ENCODE peak calls at places on chromosomes 13 and 19, in six cellular contexts. C is IMR-90, A is neural progenitor cell, B is astrocyte, T is mesendoderm, X is HCT116. J is an unnamed sample.

GRCh38 chr13:47000166-47000565 is 103.3 kb upstream of the HTR2A start:
- DNase-seq in T (no peak), A (no peak), C (peak; percentile 11), B (peak; percentile 42), X (no peak), J (no peak)

GRCh38 chr13:64529874-64530485 is 2700.2 kb downstream of the PCDH9 start:
- DNase-seq in C (no peak), X (peak; percentile 19), T (peak; percentile 55), A (peak; percentile 20), B (no peak), J (no peak)

GRCh38 chr13:111042661-111043226 is 72.4 kb upstream of the ARHGEF7 start:
- DNase-seq in X (no peak), C (no peak), T (no peak), A (no peak), B (no peak), J (no peak)

GRCh38 chr19:4012092-4012974 is 4.8 kb downstream of the PIAS4 start:
- DNase-seq in C (no peak), T (no peak), B (no peak), A (no peak), X (no peak), J (no peak)

GRCh38 chr19:11064831-11065303 is 24.4 kb upstream of the LDLR start:
- DNase-seq in C (no peak), A (no peak), T (no peak), B (no peak), X (no peak), J (no peak)

GRCh38 chr19:4713384-4713951 is 10.2 kb downstream of the DPP9 start:
- DNase-seq in C (peak; percentile 97), A (no peak), X (peak; percentile 94), B (peak; percentile 100), T (no peak), J (peak; percentile 99)

GRCh38 chr19:55310498-55310897 is 14.6 kb downstream of the TMEM150B start:
- DNase-seq in X (no peak), A (no peak), B (no peak), C (no peak), T (no peak), J (no peak)

GRCh38 chr13:99218969-99219368 is 18.3 kb downstream of the UBAC2 start:
- DNase-seq in T (no peak), A (no peak), C (no peak), B (no peak), X (no peak), J (no peak)

GRCh38 chr13:76512676-76513277 is 373.4 kb downstream of the KCTD12 start:
- DNase-seq in A (no peak), T (no peak), X (no peak), C (peak; percentile 97), B (peak; percentile 96), J (no peak)

GRCh38 chr13:35388979-35389378 is 87.5 kb downstream of the MAB21L1 start:
- DNase-seq in T (peak; percentile 7), C (peak; percentile 3), X (no peak), B (peak; percentile 21), A (no peak), J (no peak)

DNA sequence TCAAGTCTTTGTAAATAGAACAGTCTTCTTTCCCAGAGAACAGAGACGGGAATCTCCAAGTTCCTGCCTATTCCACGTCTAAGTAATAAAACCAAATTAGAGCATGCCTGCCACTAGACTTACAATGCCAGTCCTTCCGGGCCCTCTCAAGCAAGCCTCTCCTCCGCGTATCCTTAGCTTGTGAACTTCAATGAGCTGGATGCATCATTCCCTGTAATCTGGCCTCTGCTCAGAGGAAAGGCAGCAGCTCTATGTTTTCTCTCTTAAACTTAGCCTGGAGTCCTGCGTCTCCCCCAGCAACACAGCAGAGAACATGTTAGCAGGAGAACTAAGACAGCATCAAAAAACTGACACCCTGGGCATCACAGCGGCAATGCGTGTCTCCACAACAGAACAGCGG is 8.2 kb downstream of the NALCN start:
- DNase-seq in A (no peak), T (no peak), X (no peak), C (no peak), B (no peak), J (no peak)
- H3K4me2 ChIP-seq in A (no peak overlapping the region), T (no peak overlapping the region), X (no peak overlapping the region), C (no peak overlapping the region), B (no peak overlapping the region), J (no peak overlapping the region)

GRCh38 chr19:40811478-40812341 is 12.7 kb downstream of the EGLN2 start:
- DNase-seq in T (no peak), A (peak; percentile 60), B (no peak), X (no peak), C (no peak), J (no peak)
- H3K4me1 ChIP-seq in T (no peaks in the 10 kb centered on the region), A (peaks cover 20% of the 10 kb centered on the region), B (peaks cover 15% of the 10 kb centered on the region), X (peaks cover 43% of the 10 kb centered on the region), C (peaks cover 8% of the 10 kb centered on the region), J (peaks cover 18% of the 10 kb centered on the region)

GRCh38 chr19:16518483-16519229 is 22.5 kb downstream of the C19orf44 start:
- DNase-seq in A (no peak), C (no peak), X (no peak), T (no peak), B (no peak), J (no peak)
- H3K27ac ChIP-seq in A (no peak overlapping the region), C (no peak overlapping the region), X (no peak overlapping the region), T (no peak overlapping the region), B (no peak overlapping the region), J (no peak overlapping the region)

GRCh38 chr19:13172335-13173128 is 22.3 kb downstream of the IER2 start:
- DNase-seq in A (no peak), C (peak; percentile 83), B (peak; percentile 79), T (no peak), X (no peak), J (no peak)
- H3K4me2 ChIP-seq in A (no peak overlapping the region), C (peak overlapping the region; percentile 40), B (peak overlapping the region; percentile 69), T (no peak overlapping the region), X (peak overlapping the region; percentile 67), J (peak overlapping the region; percentile 39)

GRCh38 chr13:30564489-30564888 is 53.2 kb upstream of the USPL1 start:
- DNase-seq in C (no peak), X (no peak), A (no peak), T (no peak), B (no peak), J (no peak)
- H3K4me1 ChIP-seq in C (peaks cover 3% of the 10 kb centered on the region), X (peaks cover 3% of the 10 kb centered on the region), A (no peaks in the 10 kb centered on the region), T (no peaks in the 10 kb centered on the region), B (peaks cover 13% of the 10 kb centered on the region), J (peaks cover 4% of the 10 kb centered on the region)

GRCh38 chr19:30634431-30634830 is 262.2 kb downstream of the ZNF536 start:
- DNase-seq in B (no peak), X (no peak), T (no peak), A (no peak), C (no peak), J (no peak)
- H3K27ac ChIP-seq in B (no peak overlapping the region), X (no peak overlapping the region), T (no peak overlapping the region), A (no peak overlapping the region), C (no peak overlapping the region), J (no peak overlapping the region)

DNA sequence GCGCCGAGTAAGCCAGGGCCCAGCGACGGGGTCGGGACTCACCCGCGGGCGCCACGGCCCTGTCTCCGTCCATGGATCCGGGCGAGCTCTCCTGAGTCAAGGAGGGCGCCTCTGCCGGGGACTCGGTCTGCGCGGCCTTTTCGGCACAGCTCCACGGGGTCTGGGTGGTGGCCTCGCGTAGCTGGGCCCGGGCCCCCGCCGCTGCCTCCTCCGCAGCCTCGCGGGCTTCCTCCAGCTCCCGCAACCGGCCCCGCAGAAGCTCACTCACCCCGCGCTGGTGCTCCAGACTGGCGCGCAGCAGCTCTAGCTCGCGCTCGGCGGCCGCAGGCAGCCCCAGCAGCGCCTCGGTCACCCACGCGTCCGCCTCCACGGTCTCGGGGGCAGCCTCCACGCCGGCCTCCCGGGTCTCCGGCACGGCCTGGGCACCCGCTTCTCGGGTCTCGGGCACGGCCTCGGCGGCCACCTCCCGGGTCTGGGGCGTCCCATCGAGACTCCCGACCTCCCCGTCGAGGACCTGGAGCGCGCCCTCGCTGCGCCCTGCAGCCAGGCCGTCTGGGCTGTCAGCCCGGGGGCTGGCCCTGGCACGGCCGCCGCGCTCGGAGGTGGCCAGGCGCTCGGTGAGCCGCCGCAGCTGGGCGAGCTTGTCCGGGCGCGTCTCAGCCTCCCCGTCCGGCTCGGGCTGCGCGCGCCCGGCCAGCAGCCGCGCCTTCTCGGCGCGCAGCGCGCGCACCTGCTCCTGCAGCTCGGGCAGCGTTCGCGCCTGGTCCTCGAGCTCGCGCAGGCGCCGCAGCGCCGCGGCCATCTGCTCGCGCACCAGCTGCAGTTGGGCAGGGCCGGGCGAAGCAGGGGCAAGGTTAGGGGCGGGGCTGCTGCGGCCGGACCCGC is 8.4 kb downstream of the KANK3 start:
- DNase-seq in B (peak; percentile 58), C (peak; percentile 74), T (peak; percentile 87), X (peak; percentile 82), A (peak; percentile 95), J (no peak)
- H3K4me2 ChIP-seq in B (peak overlapping the region; percentile 76), C (peak overlapping the region; percentile 57), T (peak overlapping the region; percentile 61), X (peak overlapping the region; percentile 97), A (peak overlapping the region; percentile 77), J (peak overlapping the region; percentile 60)

GRCh38 chr19:17112271-17112670 is 36.7 kb downstream of the MYO9B start:
- DNase-seq in C (no peak), A (no peak), B (no peak), T (no peak), X (no peak), J (no peak)
- H3K4me1 ChIP-seq in C (peaks cover 16% of the 10 kb centered on the region), A (peaks cover 9% of the 10 kb centered on the region), B (peaks cover 21% of the 10 kb centered on the region), T (peaks cover 5% of the 10 kb centered on the region), X (peaks cover 15% of the 10 kb centered on the region), J (peaks cover 27% of the 10 kb centered on the region)

DNA sequence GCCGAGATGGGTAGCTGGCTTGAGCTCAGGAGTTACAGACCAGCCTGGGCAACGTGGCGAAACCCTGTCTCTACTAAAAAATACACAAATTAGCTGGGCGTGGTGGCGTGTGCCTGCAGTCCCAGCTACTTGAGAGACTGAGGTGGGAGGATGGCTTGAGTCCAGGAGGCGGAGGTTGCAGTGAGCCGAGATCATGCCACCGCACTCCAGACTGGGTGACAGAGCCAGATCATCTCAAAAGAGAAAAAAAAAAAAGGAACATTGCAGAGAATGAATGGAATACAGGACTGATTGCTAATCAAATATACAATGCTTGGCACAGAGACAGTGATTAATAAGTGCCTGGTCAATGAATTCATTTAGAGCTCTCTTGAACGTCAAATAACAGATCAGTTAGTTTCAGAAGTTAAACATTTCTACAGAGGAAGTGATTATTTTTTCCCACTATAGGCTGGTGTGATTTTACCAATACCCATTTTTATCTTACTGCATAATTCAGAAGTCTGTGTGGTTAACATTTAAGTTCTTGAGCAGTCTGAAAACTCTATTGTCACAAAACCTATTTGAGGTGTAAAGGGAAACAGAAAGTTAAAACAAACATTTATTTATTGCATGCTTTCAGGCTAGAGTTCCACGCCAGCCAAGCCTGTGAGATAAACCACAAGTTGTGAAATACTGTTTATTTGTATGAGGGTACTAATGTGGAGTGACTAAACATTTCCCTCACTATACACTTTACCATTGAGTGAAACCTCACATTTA is 7.7 kb upstream of the TBC1D4 start:
- DNase-seq in C (peak; percentile 69), X (no peak), B (peak; percentile 75), T (no peak), A (no peak), J (no peak)
- H3K27ac ChIP-seq in C (no peak overlapping the region), X (no peak overlapping the region), B (no peak overlapping the region), T (no peak overlapping the region), A (no peak overlapping the region), J (no peak overlapping the region)

DNA sequence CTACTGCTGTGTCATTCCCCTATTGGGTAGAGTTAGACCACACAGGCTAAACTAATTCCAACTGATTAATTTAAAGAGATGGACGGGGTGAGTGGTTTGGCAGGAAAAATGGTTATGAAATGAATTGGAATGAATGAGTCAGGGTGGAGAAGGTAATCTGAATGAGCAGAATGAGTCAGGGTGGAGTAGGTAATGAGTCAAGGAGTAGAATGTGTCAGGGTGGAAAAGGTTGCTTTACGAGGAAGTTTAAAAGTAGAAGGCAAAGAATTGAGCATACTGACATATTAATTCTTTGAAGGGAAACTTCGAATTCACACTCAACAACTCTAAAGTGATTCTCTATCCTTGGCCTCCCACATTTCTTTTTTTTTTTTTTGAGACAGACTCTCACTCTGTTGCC is 12.7 kb upstream of the ZNF121 start:
- DNase-seq in X (peak; percentile 86), C (peak; percentile 92), T (no peak), A (no peak), B (peak; percentile 90), J (no peak)
- H3K4me2 ChIP-seq in X (peak overlapping the region; percentile 59), C (no peak overlapping the region), T (no peak overlapping the region), A (no peak overlapping the region), B (no peak overlapping the region), J (peak overlapping the region; percentile 48)

J was measured in keratinocyte.